ENCODE peak calls at places on chromosomes 4 and X, in five cellular contexts. Y, U, Q, D and J are unnamed samples.

GRCh38 chr4:15695240-15695699 is 7.6 kb upstream of the BST1 start:
- DNase-seq in Y (peak; percentile 68), U (no peak), Q (no peak), D (no peak), J (no peak)

GRCh38 chrX:53320543-53321215 is 39.3 kb upstream of the IQSEC2 start:
- DNase-seq in Y (no peak), U (no peak), Q (no peak), D (peak; percentile 58), J (peak; percentile 20)

GRCh38 chrX:110852180-110852579 is 56.6 kb upstream of the CHRDL1 start:
- DNase-seq in Y (no peak), U (no peak), Q (no peak), D (peak; percentile 42), J (peak; percentile 1)

GRCh38 chr4:167613381-167613780 is 379.1 kb upstream of the SPOCK3 start:
- DNase-seq in Y (no peak), U (no peak), Q (no peak), D (no peak), J (no peak)

GRCh38 chr4:130511776-130512175 is 1415.8 kb downstream of the C4orf33 start:
- DNase-seq in Y (no peak), U (no peak), Q (no peak), D (no peak), J (no peak)

GRCh38 chrX:17597836-17598434 is 139.4 kb upstream of the SCML1 start:
- DNase-seq in Y (no peak), U (no peak), Q (no peak), D (peak; percentile 17), J (no peak)

GRCh38 chr4:154928640-154929257 is 147.7 kb downstream of the RBM46 start:
- DNase-seq in Y (peak; percentile 43), U (no peak), Q (no peak), D (peak; percentile 31), J (peak; percentile 57)

GRCh38 chr4:8516996-8517550 is 63.1 kb upstream of the GPR78 start:
- DNase-seq in Y (no peak), U (no peak), Q (no peak), D (no peak), J (no peak)

GRCh38 chr4:143344011-143344410 is 7.3 kb downstream of the GAB1 start:
- DNase-seq in Y (no peak), U (no peak), Q (no peak), D (no peak), J (no peak)

GRCh38 chr4:4200624-4201023 is 26.1 kb downstream of the OTOP1 start:
- DNase-seq in Y (no peak), U (no peak), Q (no peak), D (no peak), J (no peak)

GRCh38 chr4:48698029-48698901 is 81.8 kb downstream of the FRYL start:
- DNase-seq in Y (peak; percentile 44), U (no peak), Q (no peak), D (no peak), J (no peak)

GRCh38 chr4:154566639-154567204 is 3.9 kb downstream of the FGB start:
- DNase-seq in Y (no peak), U (no peak), Q (no peak), D (no peak), J (no peak)

GRCh38 chrX:136147966-136148365 is 633 bp downstream of the FHL1 start:
- DNase-seq in Y (no peak), U (peak; percentile 47), Q (no peak), D (no peak), J (no peak)

GRCh38 chr4:158769175-158769831 is 477 bp downstream of the FNIP2 start:
- DNase-seq in Y (no peak), U (peak; percentile 76), Q (no peak), D (no peak), J (peak; percentile 13)

GRCh38 chr4:155967098-155967497 is 13.4 kb upstream of the CTSO start:
- DNase-seq in Y (no peak), U (no peak), Q (no peak), D (no peak), J (no peak)

GRCh38 chrX:134241960-134242619 is 5.1 kb downstream of the CCDC160 start:
- DNase-seq in Y (no peak), U (no peak), Q (no peak), D (no peak), J (no peak)

GRCh38 chrX:25049347-25049746 is 33.6 kb upstream of the ARX start:
- DNase-seq in Y (no peak), U (no peak), Q (no peak), D (no peak), J (no peak)

GRCh38 chrX:119121341-119121740 is 6.3 kb downstream of the KIAA1210 start:
- DNase-seq in Y (no peak), U (no peak), Q (no peak), D (no peak), J (no peak)

GRCh38 chr4:172953896-172954568 is 214.6 kb upstream of the GALNT7 start:
- DNase-seq in Y (no peak), U (no peak), Q (no peak), D (no peak), J (no peak)
- TF ChIP-seq JUND in Y (no peak), U (no peak), Q (no peak), D (no peak), J (no peak)

GRCh38 chrX:9700555-9700954 is 65.1 kb downstream of the GPR143 start:
- DNase-seq in Y (no peak), U (peak; percentile 60), Q (no peak), D (no peak), J (no peak)
- TF ChIP-seq JUND in Y (no peak), U (no peak), Q (no peak), D (no peak), J (no peak)

GRCh38 chr4:100906973-100907372 is 389.2 kb upstream of the EMCN start:
- DNase-seq in Y (no peak), U (no peak), Q (no peak), D (no peak), J (no peak)
- TF ChIP-seq JUND in Y (no peak), U (no peak), Q (no peak), D (no peak), J (no peak)

DNA sequence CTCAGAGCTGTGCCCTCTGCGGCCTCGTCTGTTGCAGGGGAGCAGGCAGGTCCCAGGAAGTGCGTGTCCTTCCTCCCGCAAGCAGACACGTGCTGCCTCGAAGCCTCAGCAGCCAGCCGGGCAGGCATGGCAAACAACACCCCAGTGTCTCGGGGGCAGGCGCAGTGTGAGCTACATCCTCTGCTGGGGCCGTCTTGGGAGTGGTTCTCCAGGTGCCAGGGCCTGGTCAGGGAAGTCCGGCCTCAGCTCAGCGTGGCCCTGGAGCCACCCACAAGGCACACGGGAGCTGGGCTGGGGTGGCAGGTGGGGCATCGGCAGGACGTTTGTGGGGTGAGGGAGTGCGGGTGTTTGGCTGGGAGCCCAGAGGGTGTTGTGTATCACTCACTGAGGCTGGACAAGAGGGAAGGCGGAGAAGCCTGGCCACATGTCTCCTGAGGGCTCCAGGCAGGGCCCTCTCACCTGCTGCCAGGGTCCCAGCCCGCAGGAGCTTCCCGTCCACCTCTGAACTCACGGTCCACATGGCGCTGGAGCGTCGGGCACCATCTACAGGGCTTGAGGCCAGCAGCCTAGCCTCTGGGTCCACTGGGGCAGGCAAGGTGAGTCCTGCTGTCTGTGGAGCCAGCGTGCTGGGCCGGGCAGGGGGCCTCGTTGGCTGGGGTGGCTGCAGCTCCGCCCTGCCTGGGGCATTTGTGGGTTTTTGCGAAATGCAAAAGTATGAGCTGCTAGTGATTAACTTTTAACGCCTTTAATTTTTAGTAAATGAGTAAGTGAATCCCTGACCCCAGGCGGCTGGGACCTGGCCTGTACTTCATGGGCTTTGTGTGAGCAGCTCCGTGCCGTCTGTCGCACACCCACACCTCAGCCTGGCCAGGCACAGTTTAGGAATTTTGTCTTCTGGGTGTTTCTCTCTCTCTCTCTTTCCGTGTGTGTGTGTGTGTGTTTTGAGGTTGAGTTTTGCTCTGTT is 17.3 kb upstream of the UVSSA start:
- DNase-seq in Y (no peak), U (no peak), Q (no peak), D (no peak), J (no peak)
- TF ChIP-seq JUND in Y (no peak), U (no peak), Q (no peak), D (no peak), J (no peak)

GRCh38 chrX:67604979-67605703 is 61.3 kb downstream of the AR start:
- DNase-seq in Y (no peak), U (no peak), Q (no peak), D (no peak), J (no peak)

GRCh38 chrX:67612231-67612630 is 68.4 kb downstream of the AR start:
- DNase-seq in Y (no peak), U (no peak), Q (no peak), D (no peak), J (peak; percentile 51)

GRCh38 chrX:67601771-67602170 is 58.0 kb downstream of the AR start:
- DNase-seq in Y (no peak), U (no peak), Q (no peak), D (no peak), J (no peak)

GRCh38 chrX:67610282-67610681 is 66.5 kb downstream of the AR start:
- DNase-seq in Y (no peak), U (no peak), Q (no peak), D (no peak), J (no peak)

DNA sequence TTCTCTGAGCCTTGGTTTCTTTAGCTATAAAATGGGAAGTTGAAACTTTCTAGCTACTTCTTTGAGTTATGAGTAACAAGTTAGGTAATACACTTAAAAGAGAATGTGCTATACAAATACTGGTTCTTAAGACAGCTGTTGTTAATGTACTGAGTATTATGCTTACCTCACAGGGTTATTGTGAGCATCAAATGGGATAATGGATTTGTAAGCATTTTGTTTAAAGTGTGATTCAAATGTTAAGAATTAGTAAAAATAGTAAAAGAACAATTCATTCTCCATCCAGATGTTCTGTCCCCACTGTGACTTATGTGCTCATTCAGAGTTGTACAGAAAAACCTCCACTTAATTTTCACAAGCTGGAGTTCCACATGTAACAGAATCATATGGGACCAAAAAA is 63.6 kb downstream of the AR start:
- DNase-seq in Y (no peak), U (no peak), Q (no peak), D (no peak), J (no peak)
- TF ChIP-seq JUND in Y (no peak), U (no peak), Q (no peak), D (no peak), J (no peak)

DNA sequence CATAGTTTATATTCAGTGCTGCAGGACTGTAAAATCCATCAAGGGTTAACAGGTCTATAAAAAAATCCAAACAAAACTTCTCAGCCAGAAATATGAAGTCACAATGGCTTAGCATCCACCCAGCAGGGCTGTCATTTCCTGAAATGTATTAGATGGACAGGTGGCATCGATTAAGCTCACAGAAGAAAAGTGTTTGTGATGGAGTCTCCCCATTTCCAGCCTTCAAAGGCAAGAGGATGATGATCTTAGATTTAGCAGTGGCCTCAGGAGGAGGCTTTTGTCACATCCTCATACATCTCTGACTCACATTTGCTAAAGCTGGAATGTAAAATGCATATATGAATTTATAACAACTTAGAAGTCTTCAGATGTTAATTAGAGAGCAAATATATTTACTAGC is 441.8 kb downstream of the SPRY1 start:
- DNase-seq in Y (no peak), U (no peak), Q (no peak), D (no peak), J (peak; percentile 0)
- TF ChIP-seq JUND in Y (no peak), U (no peak), Q (no peak), D (no peak), J (no peak)

DNA sequence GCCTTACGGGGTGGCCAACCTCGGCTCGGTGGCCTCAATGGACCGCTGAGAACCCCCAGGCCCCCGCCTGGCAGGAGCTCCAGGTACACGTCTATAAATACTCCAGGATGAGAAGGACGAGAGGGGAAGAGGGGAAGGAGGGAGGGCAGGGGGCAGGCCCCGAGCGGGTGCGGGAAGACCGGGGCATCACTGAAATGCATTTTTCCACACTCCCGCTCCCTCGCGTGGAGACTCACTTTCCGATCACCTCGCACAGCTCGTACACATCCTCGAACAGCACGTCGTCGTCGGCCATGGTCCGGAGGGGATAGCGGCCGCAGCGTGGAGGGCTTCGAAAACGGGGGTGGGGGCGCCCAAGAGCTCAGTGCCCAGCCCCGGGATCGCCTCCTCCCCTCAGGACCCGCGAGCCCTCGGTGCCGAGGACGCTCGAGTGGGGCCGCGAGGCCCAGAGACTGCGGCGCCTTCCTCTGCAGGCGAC is 621 bp downstream of the CASK start:
- DNase-seq in Y (no peak), U (peak; percentile 49), Q (no peak), D (peak; percentile 63), J (peak; percentile 30)
- TF ChIP-seq JUND in Y (no peak), U (no peak), Q (no peak), D (no peak), J (no peak)